ENCODE peak calls at places on chromosomes 6 and 20, in ten cellular contexts. R is HFF-Myc, U is AG04449, O is heart right ventricle, B is fibroblast of villous mesenchyme, H is RWPE1, X is left ventricle myocardium inferior, S is omental fat pad, P is K562, K is neural progenitor cell. J is an unnamed sample.

GRCh38 chr6:116528800-116529199 is 16.7 kb downstream of the TRAPPC3L start:
- DNase-seq in R (no peak), U (no peak), O (no peak), B (no peak), H (no peak), X (no peak), S (no peak), P (no peak), K (no peak), J (no peak)

GRCh38 chr20:57675773-57676172 is 34.0 kb downstream of the PMEPA1 start:
- DNase-seq in R (no peak), U (no peak), O (no peak), B (no peak), H (no peak), X (no peak), S (no peak), P (no peak), K (no peak), J (no peak)

GRCh38 chr6:3222506-3223038 is 4.9 kb downstream of the TUBB2B start:
- DNase-seq in R (no peak), U (no peak), O (no peak), B (no peak), H (no peak), X (no peak), S (no peak), P (no peak), K (no peak), J (no peak)

GRCh38 chr6:135212020-135212806 is 31.1 kb downstream of the MYB start:
- DNase-seq in R (peak; percentile 12), U (peak; percentile 61), O (no peak), B (peak; percentile 88), H (peak; percentile 69), X (no peak), S (no peak), P (no peak), K (no peak), J (no peak)

GRCh38 chr20:21125072-21125848 is 622 bp upstream of the KIZ start:
- DNase-seq in R (peak; percentile 33), U (peak; percentile 28), O (peak; percentile 27), B (peak; percentile 51), H (no peak), X (no peak), S (no peak), P (no peak), K (peak; percentile 72), J (peak; percentile 34)

GRCh38 chr6:138455746-138456392 is 43.4 kb downstream of the NHSL1 start:
- DNase-seq in R (no peak), U (no peak), O (no peak), B (no peak), H (peak; percentile 75), X (no peak), S (no peak), P (no peak), K (no peak), J (no peak)

GRCh38 chr6:570812-571211 is 86.1 kb downstream of the HUS1B start:
- DNase-seq in R (no peak), U (no peak), O (no peak), B (no peak), H (no peak), X (no peak), S (no peak), P (no peak), K (no peak), J (no peak)

GRCh38 chr6:158049055-158050028 is 67.7 kb downstream of the SYNJ2 start:
- DNase-seq in R (no peak), U (no peak), O (no peak), B (no peak), H (peak; percentile 20), X (peak; percentile 6), S (no peak), P (peak; percentile 55), K (no peak), J (no peak)

GRCh38 chr6:29504961-29505360 is 17.2 kb upstream of the MAS1L start:
- DNase-seq in R (no peak), U (no peak), O (no peak), B (no peak), H (no peak), X (no peak), S (no peak), P (no peak), K (no peak), J (no peak)

GRCh38 chr20:32535953-32536823 is 48.9 kb downstream of the NOL4L start:
- DNase-seq in R (no peak), U (no peak), O (no peak), B (no peak), H (peak; percentile 69), X (peak; percentile 48), S (no peak), P (peak; percentile 96), K (peak; percentile 97), J (peak; percentile 80)

GRCh38 chr20:33687370-33687915 is 1.3 kb upstream of the E2F1 start:
- DNase-seq in R (no peak), U (no peak), O (no peak), B (peak; percentile 39), H (no peak), X (no peak), S (no peak), P (no peak), K (no peak), J (no peak)

GRCh38 chr20:23971320-23971719 is 17.3 kb downstream of the GGTLC1 start:
- DNase-seq in R (no peak), U (no peak), O (no peak), B (no peak), H (no peak), X (no peak), S (no peak), P (no peak), K (no peak), J (no peak)

GRCh38 chr6:118736351-118736750 is 85.0 kb upstream of the CEP85L start:
- DNase-seq in R (no peak), U (no peak), O (no peak), B (no peak), H (no peak), X (no peak), S (no peak), P (no peak), K (no peak), J (no peak)

GRCh38 chr6:118739976-118740771 is 88.8 kb upstream of the CEP85L start:
- DNase-seq in R (peak; percentile 39), U (no peak), O (no peak), B (no peak), H (no peak), X (no peak), S (no peak), P (no peak), K (no peak), J (no peak)

DNA sequence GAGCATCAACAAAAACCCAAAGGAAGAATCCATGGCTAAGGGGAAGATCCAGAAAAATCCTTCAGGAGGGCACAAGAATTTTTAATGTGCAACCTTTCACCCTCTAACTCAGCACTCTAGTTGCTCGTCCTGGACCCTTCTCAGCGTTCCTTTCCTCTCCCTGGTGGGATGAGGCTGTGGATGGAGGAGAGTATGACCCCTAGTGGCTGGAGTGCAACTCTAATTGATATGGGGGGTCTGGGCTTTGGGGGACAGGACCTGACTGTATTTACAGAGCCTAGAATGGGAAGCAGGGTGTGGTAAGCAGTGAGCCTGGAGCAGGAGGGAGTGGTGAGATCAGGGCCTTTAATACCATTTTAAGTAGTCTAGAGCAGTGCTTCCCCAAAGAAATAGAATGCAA is 83.9 kb upstream of the CEP85L start:
- DNase-seq in R (no peak), U (no peak), O (no peak), B (no peak), H (no peak), X (no peak), S (no peak), P (peak; percentile 62), K (peak; percentile 58), J (peak; percentile 10)
- TF ChIP-seq CTCF in R (peak; percentile 57), U (peak; percentile 43), O (no peak), B (peak; percentile 65), H (no peak), X (peak; percentile 62), S (no peak), P (peak; percentile 59), K (peak; percentile 54), J (peak; percentile 19)

DNA sequence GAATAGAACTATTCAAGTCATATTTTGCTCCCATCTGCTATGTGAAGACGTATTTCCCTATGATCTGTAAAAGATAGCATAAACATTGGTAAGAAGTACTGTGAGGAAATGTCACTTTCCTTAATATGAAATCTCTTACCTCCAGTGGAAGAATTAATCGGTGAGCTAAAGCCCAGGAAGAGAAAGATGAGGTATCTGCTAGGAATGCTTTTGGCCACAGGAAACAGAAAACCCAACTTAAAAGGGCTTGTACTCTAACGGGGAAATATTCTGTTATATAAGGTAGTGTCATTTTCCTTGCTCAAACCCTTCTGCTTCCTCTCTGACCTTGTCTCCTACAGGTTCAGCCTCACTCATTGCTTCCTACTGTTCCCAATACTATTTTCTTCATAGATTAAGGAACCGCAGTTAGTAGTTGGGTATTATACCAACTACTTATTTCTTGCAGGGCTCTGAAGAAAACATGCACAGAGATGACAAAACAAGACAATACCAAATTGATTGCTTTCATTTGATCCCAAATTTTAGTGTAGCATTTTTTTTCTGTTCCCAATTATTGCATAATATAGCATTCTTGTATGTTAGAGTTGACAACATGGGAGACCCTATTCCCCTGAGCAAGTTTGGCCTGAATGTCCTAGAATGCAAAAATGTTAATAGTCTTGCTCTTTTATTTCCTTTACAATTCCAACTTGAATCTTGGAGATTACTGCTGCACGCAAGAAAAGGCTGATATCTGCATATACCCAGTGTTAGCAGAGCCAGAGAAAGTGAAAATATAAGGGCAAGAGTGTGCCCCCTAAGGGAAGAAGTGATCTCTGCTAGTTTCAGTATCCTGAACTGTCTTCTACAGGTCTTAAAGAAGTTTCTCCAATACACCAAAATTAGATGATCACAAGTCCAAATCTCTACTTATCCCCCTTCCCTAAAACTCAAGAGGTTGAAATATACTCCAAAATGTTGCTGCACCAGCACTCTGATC is 65.3 kb downstream of the AFG1L start:
- DNase-seq in R (no peak), U (peak; percentile 19), O (no peak), B (no peak), H (no peak), X (no peak), S (no peak), P (no peak), K (no peak), J (no peak)
- TF ChIP-seq CTCF in R (peak; percentile 11), U (no peak), O (no peak), B (peak; percentile 29), H (no peak), X (no peak), S (no peak), P (peak; percentile 33), K (peak; percentile 43), J (no peak)

DNA sequence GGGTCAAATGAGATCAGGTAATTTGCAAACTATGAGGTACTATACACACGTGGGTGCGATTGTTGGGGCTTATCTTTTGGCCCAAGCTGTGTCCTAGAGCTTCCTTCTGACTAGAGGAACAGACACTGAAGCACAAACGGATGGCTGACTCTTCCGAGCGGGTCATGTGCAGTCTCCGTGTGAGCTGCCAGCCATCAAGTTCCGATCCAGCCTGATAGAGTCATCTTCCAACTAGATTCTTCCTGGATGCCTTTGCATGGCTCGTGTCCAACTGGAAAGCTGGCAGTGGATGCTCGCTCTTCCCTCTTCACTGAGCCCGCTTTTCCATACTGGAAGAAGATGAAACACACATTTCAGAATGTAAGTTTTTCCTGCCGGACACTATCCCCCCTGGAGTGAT is 148.1 kb downstream of the SCML4 start:
- DNase-seq in R (no peak), U (no peak), O (no peak), B (no peak), H (no peak), X (no peak), S (no peak), P (no peak), K (no peak), J (no peak)
- TF ChIP-seq CTCF in R (no peak), U (no peak), O (no peak), B (no peak), H (no peak), X (no peak), S (no peak), P (no peak), K (no peak), J (no peak)

GRCh38 chr6:108895591-108895990 is 47.4 kb downstream of the ARMC2 start:
- DNase-seq in R (peak; percentile 45), U (no peak), O (no peak), B (peak; percentile 66), H (no peak), X (no peak), S (no peak), P (no peak), K (no peak), J (no peak)
- TF ChIP-seq CTCF in R (no peak), U (no peak), O (no peak), B (no peak), H (no peak), X (no peak), S (no peak), P (no peak), K (no peak), J (no peak)

J was measured in nephron progenitor cell.